ENCODE peak calls at places on chromosomes 11 and 22, in seven cellular contexts. J is HFFc6; N is AML-193; D is stimulated activated CD8-positive, alpha-beta memory T cell treated with anti-CD3 and anti-CD28 coated beads, Interleukin-4, amount 100 ng/mL, for 4 hours; G is germinal center; E is ELR; Q is GM03348. I is an unnamed sample.

GRCh38 chr11:6594142-6594768 is 9.2 kb downstream of the RRP8 start:
- DNase-seq in E (no peak), Q (no peak), N (no peak), D (no peak), J (no peak), G (no peak), I (no peak)

GRCh38 chr11:394034-394857 is at the start of gene PKP3:
- DNase-seq in Q (peak), G (no peak), J (peak), E (peak), D (no peak), N (no peak), I (no peak)

GRCh38 chr22:44171486-44172076 is 9.1 kb upstream of the PARVG start:
- DNase-seq in E (no peak), N (no peak), D (no peak), Q (no peak), G (no peak), J (no peak), I (no peak)

GRCh38 chr11:47980093-47980906 is at the start of gene PTPRJ:
- DNase-seq in G (peak), J (no peak), D (peak), E (peak), Q (peak), N (no peak), I (no peak)

GRCh38 chr11:12604557-12605105 is 69.6 kb upstream of the TEAD1 start:
- DNase-seq in D (no peak), N (no peak), E (no peak), G (no peak), J (no peak), Q (no peak), I (no peak)

GRCh38 chr11:128058580-128059208 is 528.7 kb downstream of the ETS1 start:
- DNase-seq in N (no peak), Q (no peak), D (no peak), G (no peak), J (no peak), E (no peak), I (no peak)

GRCh38 chr11:42770444-42771065 is 541.2 kb upstream of the API5 start:
- DNase-seq in D (no peak), G (peak), J (no peak), N (peak), Q (peak), E (peak), I (no peak)

GRCh38 chr11:76648061-76648460 is 22.5 kb downstream of the LRRC32 start:
- DNase-seq in N (no peak), J (no peak), G (no peak), D (no peak), E (no peak), Q (no peak), I (no peak)

GRCh38 chr22:37210041-37210803 is 2.1 kb downstream of the SSTR3 start:
- DNase-seq in J (no peak), D (no peak), E (no peak), N (no peak), Q (no peak), G (no peak), I (no peak)

GRCh38 chr11:134098566-134099184 is 29.8 kb downstream of the JAM3 start:
- DNase-seq in N (no peak), E (peak), Q (no peak), D (no peak), J (no peak), G (no peak), I (no peak)

GRCh38 chr11:7936615-7937014 is 4.9 kb downstream of the OR10A3 start:
- DNase-seq in J (no peak), N (no peak), G (no peak), Q (no peak), D (no peak), E (no peak), I (no peak)

GRCh38 chr11:109864161-109864661 is 229.0 kb upstream of the ZC3H12C start:
- DNase-seq in Q (no peak), N (no peak), D (no peak), E (peak), G (peak), J (no peak), I (no peak)

GRCh38 chr11:47426062-47426956 is at the start of gene PSMC3:
- DNase-seq in N (peak), G (peak), Q (peak), D (peak), J (peak), E (peak), I (peak)

GRCh38 chr22:35275580-35275979 is 18.3 kb downstream of the HMGXB4 start:
- DNase-seq in Q (peak), D (no peak), N (no peak), G (no peak), J (peak), E (peak), I (no peak)

GRCh38 chr22:22751043-22751603 is 106.7 kb downstream of the GGTLC2 start:
- DNase-seq in E (no peak), D (no peak), G (no peak), J (no peak), N (no peak), Q (no peak), I (no peak)

GRCh38 chr22:37601540-37602442 is 6.8 kb upstream of the GGA1 start:
- DNase-seq in N (no peak), Q (no peak), G (no peak), E (peak), D (no peak), J (peak), I (no peak)

GRCh38 chr11:85595285-85595884 is 31.8 kb downstream of the DLG2 start:
- DNase-seq in N (peak), D (no peak), G (peak), E (peak), Q (peak), J (peak), I (no peak)

GRCh38 chr22:24969588-24970301 is 17.2 kb downstream of the KIAA1671 start:
- DNase-seq in D (no peak), G (no peak), Q (peak), N (no peak), J (peak), E (peak), I (no peak)

GRCh38 chr22:40723396-40723933 is 44.2 kb downstream of the MCHR1 start:
- DNase-seq in G (no peak), E (no peak), Q (no peak), N (no peak), D (no peak), J (no peak), I (no peak)

GRCh38 chr22:46501701-46502100 is 35.7 kb downstream of the CELSR1 start:
- DNase-seq in Q (peak), N (no peak), D (no peak), J (peak), E (peak), G (no peak), I (no peak)

GRCh38 chr22:44098966-44099530 is 74.9 kb downstream of the PARVB start:
- DNase-seq in J (no peak), D (no peak), N (no peak), G (no peak), Q (no peak), E (no peak), I (no peak)

GRCh38 chr11:86874314-86875056 is 74.1 kb downstream of the PRSS23 start:
- DNase-seq in J (peak), G (no peak), N (no peak), E (peak), Q (peak), D (no peak), I (no peak)

GRCh38 chr11:31045335-31045734 is 324.2 kb downstream of the DCDC1 start:
- DNase-seq in Q (no peak), N (peak), J (no peak), D (no peak), E (peak), G (no peak), I (no peak)

GRCh38 chr11:134663506-134664313 is 251.7 kb upstream of the B3GAT1 start:
- DNase-seq in D (no peak), Q (no peak), G (no peak), N (no peak), E (no peak), J (no peak), I (no peak)

GRCh38 chr22:37485714-37486223 is 415 bp downstream of the MFNG start:
- DNase-seq in Q (no peak), G (peak), N (no peak), D (no peak), J (no peak), E (no peak), I (no peak)

GRCh38 chr11:123103326-123103980 is 41.5 kb upstream of the HSPA8 start:
- DNase-seq in G (peak), E (peak), D (no peak), Q (peak), N (peak), J (peak), I (peak)

GRCh38 chr11:2186669-2187266 is 15.2 kb upstream of the TH start:
- DNase-seq in D (no peak), E (peak), Q (peak), J (no peak), G (peak), N (peak), I (no peak)

GRCh38 chr11:13343067-13343466 is 65.5 kb downstream of the BMAL1 start:
- DNase-seq in N (no peak), D (no peak), E (no peak), Q (no peak), J (no peak), G (no peak), I (no peak)

GRCh38 chr11:62545437-62546243 is 966 bp downstream of the AHNAK start:
- DNase-seq in J (peak), Q (peak), N (no peak), E (peak), G (no peak), D (no peak), I (peak)